ENCODE peak calls at places on chromosomes 13 and 19, in nine cellular contexts. V, D, E, L, W, R, Z, O and G are unnamed samples.

GRCh38 chr19:12891553-12892021 is 627 bp downstream of the GCDH start:
- DNase-seq in E (no peak), O (no peak), L (peak; percentile 29), R (no peak), D (no peak), W (no peak), Z (no peak), V (no peak), G (no peak)

GRCh38 chr19:35710784-35711723 is 6.7 kb downstream of the ZBTB32 start:
- DNase-seq in R (no peak), O (no peak), Z (no peak), L (peak; percentile 94), E (no peak), W (no peak), V (no peak), D (no peak), G (no peak)

GRCh38 chr19:56637976-56638555 is 4.9 kb upstream of the SMIM17 start:
- DNase-seq in R (peak; percentile 95), O (peak; percentile 87), V (peak; percentile 31), E (no peak), Z (no peak), L (peak; percentile 30), W (peak; percentile 81), D (peak; percentile 7), G (no peak)

GRCh38 chr19:741506-742131 is 9.3 kb upstream of the MISP start:
- DNase-seq in L (peak; percentile 27), V (no peak), D (no peak), Z (no peak), W (no peak), E (no peak), O (no peak), R (peak; percentile 70), G (no peak)

GRCh38 chr13:111844222-111844671 is 222.7 kb upstream of the SOX1 start:
- DNase-seq in V (no peak), Z (no peak), W (no peak), R (no peak), O (no peak), E (no peak), L (no peak), D (no peak), G (peak; percentile 64)

GRCh38 chr13:73358606-73359005 is 299.8 kb downstream of the KLF5 start:
- DNase-seq in Z (no peak), E (no peak), L (no peak), O (no peak), R (no peak), W (no peak), V (no peak), D (no peak), G (no peak)

GRCh38 chr13:20608438-20609020 is 41.6 kb downstream of the IFT88 start:
- DNase-seq in D (no peak), Z (no peak), R (no peak), E (no peak), W (peak; percentile 43), O (no peak), V (no peak), L (no peak), G (no peak)

GRCh38 chr19:47445937-47446402 is 25.7 kb downstream of the SLC8A2 start:
- DNase-seq in E (no peak), D (no peak), Z (no peak), R (peak; percentile 58), L (peak; percentile 24), W (no peak), V (no peak), O (no peak), G (no peak)

GRCh38 chr19:4636151-4636717 is 3.1 kb upstream of the TNFAIP8L1 start:
- DNase-seq in W (peak; percentile 38), V (peak; percentile 21), D (no peak), E (no peak), Z (peak; percentile 72), O (peak; percentile 65), R (peak; percentile 88), L (peak; percentile 68), G (no peak)

GRCh38 chr13:20713014-20713376 is 9.5 kb downstream of the IL17D start:
- DNase-seq in Z (no peak), D (no peak), L (no peak), W (no peak), O (no peak), E (no peak), V (no peak), R (peak; percentile 45), G (no peak)

GRCh38 chr19:42576241-42576640 is 18.5 kb downstream of the CEACAM8 start:
- DNase-seq in E (no peak), R (no peak), D (no peak), V (no peak), L (no peak), Z (no peak), W (no peak), O (no peak), G (no peak)

GRCh38 chr19:58577581-58578429 is 4.7 kb upstream of the MZF1 start:
- DNase-seq in O (no peak), R (no peak), L (no peak), E (no peak), V (no peak), W (no peak), Z (no peak), D (no peak), G (peak; percentile 42)

GRCh38 chr19:36688058-36688457 is 646 bp downstream of the ZNF567 start:
- DNase-seq in D (no peak), V (no peak), R (no peak), W (no peak), E (no peak), O (no peak), Z (no peak), L (no peak), G (no peak)

GRCh38 chr19:42284066-42284501 is 15.0 kb downstream of the CIC start:
- DNase-seq in Z (peak; percentile 84), E (no peak), D (no peak), R (peak; percentile 88), O (peak; percentile 87), W (peak; percentile 70), V (peak; percentile 65), L (peak; percentile 91), G (no peak)

GRCh38 chr13:27043013-27043412 is 128.6 kb downstream of the USP12 start:
- DNase-seq in R (no peak), D (peak; percentile 89), L (no peak), O (no peak), Z (no peak), E (no peak), W (peak; percentile 97), V (peak; percentile 31), G (no peak)

GRCh38 chr13:84208251-84208650 is 326.0 kb upstream of the SLITRK1 start:
- DNase-seq in E (no peak), L (peak; percentile 0), V (no peak), W (no peak), D (no peak), O (no peak), R (no peak), Z (no peak), G (no peak)

GRCh38 chr13:79880820-79881219 is 399.9 kb downstream of the NDFIP2 start:
- DNase-seq in R (no peak), E (no peak), O (no peak), V (no peak), Z (no peak), D (no peak), L (no peak), W (no peak), G (no peak)

GRCh38 chr19:6372594-6373095 is at the start of gene ALKBH7:
- DNase-seq in V (peak; percentile 100), E (peak; percentile 99), D (peak; percentile 99), Z (peak; percentile 70), W (peak; percentile 100), R (peak; percentile 99), O (peak; percentile 100), L (peak; percentile 100), G (peak; percentile 98)
- TF ChIP-seq CTCF in V (peak; percentile 16), E (no peak), D (no peak), Z (no peak), W (no peak), R (no peak), O (no peak), L (no peak), G (peak; percentile 15)

DNA sequence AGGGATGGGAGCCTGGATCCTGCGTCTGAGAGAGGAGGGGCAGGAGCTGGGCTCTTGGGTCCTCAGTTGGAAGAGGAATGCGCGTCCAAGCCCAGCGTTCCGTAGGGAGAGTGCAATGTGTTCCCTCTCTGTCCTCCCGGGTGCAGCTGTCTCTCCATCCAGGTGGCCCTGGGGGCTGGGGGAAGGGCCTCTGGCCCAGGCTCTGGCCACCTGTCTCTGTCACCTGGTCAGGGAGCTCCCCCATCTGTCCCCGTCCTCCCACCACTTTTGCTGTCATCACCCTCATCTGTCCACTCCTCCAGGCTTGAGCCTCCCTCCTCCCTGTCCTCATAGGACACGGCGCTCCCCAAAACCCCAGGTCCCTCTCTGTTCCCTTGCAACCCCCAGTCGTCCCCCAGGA is 3.7 kb upstream of the SBK2 start:
- DNase-seq in Z (no peak), D (no peak), R (no peak), V (no peak), L (no peak), E (no peak), W (no peak), O (no peak), G (no peak)
- TF ChIP-seq CTCF in Z (no peak), D (no peak), R (no peak), V (no peak), L (no peak), E (no peak), W (no peak), O (no peak), G (no peak)

GRCh38 chr19:32289566-32290210 is 55.7 kb upstream of the ZNF507 start:
- DNase-seq in O (no peak), L (no peak), E (no peak), R (no peak), D (no peak), W (no peak), Z (no peak), V (no peak), G (no peak)

GRCh38 chr19:32287086-32287485 is 58.3 kb upstream of the ZNF507 start:
- DNase-seq in L (no peak), E (no peak), D (no peak), Z (no peak), W (no peak), V (no peak), R (no peak), O (no peak), G (no peak)

GRCh38 chr19:32291876-32292275 is 53.5 kb upstream of the ZNF507 start:
- DNase-seq in D (no peak), V (no peak), O (no peak), R (no peak), Z (no peak), E (no peak), W (no peak), L (no peak), G (no peak)

DNA sequence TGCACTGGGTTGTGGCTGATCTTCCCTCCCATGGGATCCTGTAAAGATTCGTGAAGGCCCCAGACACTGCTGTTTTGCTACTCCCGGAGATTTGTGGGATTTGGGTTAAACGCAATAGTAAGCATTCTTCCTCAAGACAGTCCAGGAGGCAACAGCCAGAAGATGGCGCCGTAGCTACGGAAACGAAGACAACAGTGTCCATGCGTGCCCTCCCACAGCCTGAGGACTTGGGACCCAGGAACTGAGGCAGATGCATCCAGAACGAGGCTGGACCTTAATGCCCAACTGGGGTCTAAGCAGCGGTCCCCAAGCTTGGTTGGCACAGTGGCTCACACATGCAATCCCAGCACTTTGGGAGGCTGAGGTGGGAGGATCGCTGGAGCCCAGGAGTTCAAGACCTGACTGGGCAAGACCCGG is 57.6 kb upstream of the ZNF507 start:
- DNase-seq in O (peak; percentile 81), V (peak; percentile 21), L (peak; percentile 25), E (no peak), Z (no peak), R (peak; percentile 85), D (no peak), W (peak; percentile 8), G (no peak)
- TF ChIP-seq CTCF in O (peak; percentile 61), V (peak; percentile 25), L (peak; percentile 29), E (peak; percentile 42), Z (peak; percentile 54), R (peak; percentile 73), D (peak; percentile 69), W (peak; percentile 67), G (peak; percentile 70)

GRCh38 chr19:2426661-2427322 is 594 bp downstream of the TIMM13 start:
- DNase-seq in Z (peak; percentile 61), V (no peak), R (peak; percentile 79), W (peak; percentile 20), E (peak; percentile 59), O (peak; percentile 55), L (peak; percentile 70), D (no peak), G (no peak)
- TF ChIP-seq CTCF in Z (no peak), V (no peak), R (no peak), W (no peak), E (no peak), O (no peak), L (no peak), D (no peak), G (peak; percentile 49)